ENCODE peak calls at places on chromosomes 6 and 20, in four cellular contexts. B, S, Q and Y are unnamed samples.

GRCh38 chr20:50401587-50402343 is 108.4 kb upstream of the PTPN1 start:
- DNase-seq in B (no peak), S (no peak), Q (no peak), Y (no peak)

GRCh38 chr20:63844384-63845025 is 13.4 kb upstream of the ZBTB46 start:
- DNase-seq in B (no peak), S (no peak), Q (no peak), Y (no peak)

GRCh38 chr20:20143646-20144045 is 91.3 kb downstream of the CFAP61 start:
- DNase-seq in B (no peak), S (no peak), Q (no peak), Y (no peak)

GRCh38 chr20:63021356-63022321 is 14.9 kb upstream of the BHLHE23 start:
- DNase-seq in B (peak), S (no peak), Q (no peak), Y (no peak)

GRCh38 chr6:29493261-29493660 is 5.5 kb upstream of the MAS1L start:
- DNase-seq in B (no peak), S (no peak), Q (no peak), Y (no peak)

GRCh38 chr6:139282684-139283083 is 9.1 kb downstream of the TXLNB start:
- DNase-seq in B (no peak), S (no peak), Q (no peak), Y (no peak)

GRCh38 chr6:115272311-115272710 is 788.4 kb downstream of the FRK start:
- DNase-seq in B (no peak), S (no peak), Q (no peak), Y (no peak)

GRCh38 chr6:108120311-108120710 is 45.5 kb upstream of the NR2E1 start:
- DNase-seq in B (no peak), S (no peak), Q (no peak), Y (no peak)

GRCh38 chr6:34982424-34982852 is 93.4 kb downstream of the ANKS1A start:
- DNase-seq in B (no peak), S (peak), Q (no peak), Y (no peak)

GRCh38 chr20:2838847-2839671 is 1.4 kb downstream of the PCED1A start:
- DNase-seq in B (no peak), S (no peak), Q (no peak), Y (no peak)
- TF ChIP-seq CTCF in B (no peak), S (no peak), Q (no peak), Y (no peak)

DNA sequence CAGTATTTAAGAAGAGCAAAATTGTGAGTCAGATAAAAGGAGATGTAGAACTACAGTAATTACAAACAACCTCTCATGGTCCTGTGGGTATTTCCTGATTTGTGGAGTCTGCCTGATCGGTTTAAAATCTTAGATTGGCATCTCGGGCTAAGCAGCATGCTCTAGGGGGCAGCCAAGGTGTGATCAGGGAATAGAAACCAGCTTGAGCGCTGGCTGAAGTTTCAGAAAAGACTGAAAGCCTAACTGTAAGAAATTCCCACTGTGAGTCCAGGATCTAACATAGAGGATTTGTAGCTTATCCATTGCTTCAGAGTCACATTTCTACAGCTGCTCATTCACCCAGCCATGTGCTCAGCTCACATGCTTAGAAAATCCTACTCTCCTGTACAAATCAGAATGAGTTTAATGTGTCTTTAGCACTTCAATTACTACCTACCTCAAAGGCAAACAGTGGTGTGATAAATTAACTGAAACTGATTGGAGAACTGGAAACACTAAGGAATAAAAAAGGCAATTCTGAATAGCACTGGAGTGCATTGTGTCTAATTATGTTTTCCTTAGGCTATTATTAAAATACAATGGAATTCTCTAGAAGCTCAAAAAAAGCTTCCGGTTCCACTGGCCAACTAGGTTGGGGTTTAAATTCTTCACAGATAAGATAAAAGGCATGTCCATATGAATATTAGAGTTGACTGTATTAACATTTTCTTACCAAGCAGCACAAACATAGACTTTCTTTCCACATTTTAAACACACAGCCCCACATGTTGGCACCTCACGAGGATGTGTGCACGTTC is 73.8 kb upstream of the MPC1 start:
- DNase-seq in B (no peak), S (peak), Q (no peak), Y (no peak)
- TF ChIP-seq CTCF in B (peak), S (peak), Q (no peak), Y (no peak)

DNA sequence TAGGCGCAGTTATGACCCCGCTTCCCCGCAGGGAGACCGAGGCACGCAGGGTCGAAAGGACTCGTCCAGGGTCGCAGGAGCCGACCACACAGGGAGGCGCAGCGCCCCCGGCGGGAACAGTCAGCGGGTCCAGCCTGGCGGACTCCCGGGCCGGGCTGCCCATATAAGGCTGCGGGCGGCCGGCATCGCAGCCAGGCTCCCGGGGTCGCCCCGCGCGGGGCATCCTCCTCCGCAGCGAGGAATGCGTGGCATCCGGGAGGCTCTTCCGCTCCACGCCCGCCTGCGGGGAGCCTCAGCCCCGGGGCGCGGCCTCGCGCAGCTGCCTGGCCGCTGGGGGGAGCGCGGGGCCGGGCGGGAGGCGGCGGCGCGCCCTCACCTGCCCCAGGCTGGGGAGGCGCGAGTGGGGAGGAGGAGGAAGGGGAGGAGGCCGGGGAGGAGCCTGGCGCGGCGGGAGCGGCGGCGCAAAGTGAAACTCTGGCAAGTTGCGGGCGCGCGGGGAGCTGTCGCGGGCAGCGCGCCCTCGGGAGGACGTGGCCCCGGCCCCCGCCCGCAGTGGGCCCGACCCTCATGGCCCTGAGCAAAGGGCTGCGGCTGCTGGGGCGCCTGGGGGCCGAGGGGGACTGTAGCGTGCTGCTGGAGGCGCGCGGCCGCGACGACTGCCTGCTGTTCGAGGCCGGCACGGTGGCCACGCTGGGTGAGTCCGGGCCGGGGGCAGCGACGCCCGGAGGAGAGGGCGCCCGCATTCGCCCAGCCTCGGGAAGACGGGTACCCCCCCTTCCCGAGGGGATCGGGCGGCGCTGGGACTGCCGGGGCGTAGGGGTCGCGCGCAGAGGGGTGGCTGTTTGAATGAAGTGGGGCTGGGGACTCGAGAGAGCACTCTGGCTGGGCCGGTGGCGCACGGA is at the start of gene SYNJ2:
- DNase-seq in B (peak), S (peak), Q (peak), Y (no peak)
- TF ChIP-seq CTCF in B (peak), S (peak), Q (no peak), Y (no peak)

GRCh38 chr6:57190140-57190539 is 18.0 kb downstream of the BAG2 start:
- DNase-seq in B (no peak), S (peak), Q (no peak), Y (no peak)
- TF ChIP-seq CTCF in B (peak), S (peak), Q (no peak), Y (no peak)

GRCh38 chr6:15754035-15754705 is 91.3 kb upstream of the DTNBP1 start:
- DNase-seq in B (no peak), S (peak), Q (no peak), Y (no peak)

GRCh38 chr6:15758631-15759215 is 95.9 kb upstream of the DTNBP1 start:
- DNase-seq in B (no peak), S (no peak), Q (no peak), Y (no peak)

GRCh38 chr6:15754706-15755079 is 91.9 kb upstream of the DTNBP1 start:
- DNase-seq in B (no peak), S (no peak), Q (no peak), Y (no peak)

GRCh38 chr6:15752820-15753219 is 90.0 kb upstream of the DTNBP1 start:
- DNase-seq in B (no peak), S (no peak), Q (no peak), Y (no peak)

GRCh38 chr6:15755555-15755954 is 92.7 kb upstream of the DTNBP1 start:
- DNase-seq in B (no peak), S (peak), Q (no peak), Y (no peak)
- TF ChIP-seq CTCF in B (no peak), S (no peak), Q (no peak), Y (no peak)